ENCODE peak calls at places on chromosomes 1 and 21, in four cellular contexts. P is psoas muscle, O is adrenal gland, E is lung. Z is an unnamed sample.

GRCh38 chr1:185917646-185918045 is 183.5 kb downstream of the HMCN1 start:
- DNase-seq in P (no peak), O (peak; percentile 14), E (peak; percentile 33), Z (no peak)

GRCh38 chr1:32367912-32368635 is 5.7 kb downstream of the TSSK3 start:
- DNase-seq in P (no peak), O (no peak), E (no peak), Z (no peak)

GRCh38 chr1:115182012-115182715 is 92.9 kb upstream of the TSPAN2 start:
- DNase-seq in P (no peak), O (no peak), E (no peak), Z (no peak)

GRCh38 chr1:118257946-118258345 is 72.9 kb upstream of the SPAG17 start:
- DNase-seq in P (no peak), O (no peak), E (no peak), Z (no peak)

GRCh38 chr1:147084273-147085096 is 87.8 kb downstream of the PRKAB2 start:
- DNase-seq in P (peak; percentile 76), O (peak; percentile 74), E (peak; percentile 65), Z (peak; percentile 44)

GRCh38 chr1:190633488-190633887 is 155.8 kb upstream of the BRINP3 start:
- DNase-seq in P (no peak), O (no peak), E (no peak), Z (no peak)

GRCh38 chr21:16195896-16196443 is 466.2 kb downstream of the USP25 start:
- DNase-seq in P (no peak), O (no peak), E (no peak), Z (no peak)

GRCh38 chr1:108610073-108610472 is 50.2 kb downstream of the EEIG2 start:
- DNase-seq in P (no peak), O (no peak), E (peak; percentile 31), Z (no peak)

GRCh38 chr1:31764307-31765040 is at the start of gene ADGRB2:
- DNase-seq in P (peak; percentile 48), O (no peak), E (no peak), Z (no peak)

GRCh38 chr1:117573386-117574040 is 32.3 kb upstream of the TENT5C start:
- DNase-seq in P (no peak), O (peak; percentile 84), E (no peak), Z (no peak)

GRCh38 chr21:45726438-45726837 is 82.9 kb downstream of the PCBP3 start:
- DNase-seq in P (no peak), O (no peak), E (no peak), Z (no peak)

GRCh38 chr1:33429846-33430750 is 797 bp downstream of the PHC2 start:
- DNase-seq in P (peak; percentile 72), O (peak; percentile 53), E (peak; percentile 31), Z (peak; percentile 33)

GRCh38 chr1:211903490-211904260 is 73.1 kb upstream of the LPGAT1 start:
- DNase-seq in P (no peak), O (no peak), E (no peak), Z (no peak)
- H3K27ac ChIP-seq in P (no peak overlapping the region), O (no peak overlapping the region), E (no peak overlapping the region), Z (no peak overlapping the region)

GRCh38 chr1:26318338-26319064 is 743 bp downstream of the CD52 start:
- DNase-seq in P (no peak), O (peak; percentile 40), E (no peak), Z (peak; percentile 29)

GRCh38 chr1:26323382-26323781 is 5.6 kb downstream of the CD52 start:
- DNase-seq in P (no peak), O (no peak), E (no peak), Z (no peak)

GRCh38 chr1:26322042-26322331 is 4.2 kb downstream of the CD52 start:
- DNase-seq in P (no peak), O (no peak), E (no peak), Z (no peak)

GRCh38 chr1:26320896-26321295 is 3.1 kb downstream of the CD52 start:
- DNase-seq in P (no peak), O (no peak), E (no peak), Z (no peak)

GRCh38 chr1:26321315-26322041 is 3.7 kb downstream of the CD52 start:
- DNase-seq in P (peak; percentile 96), O (peak; percentile 92), E (peak; percentile 92), Z (peak; percentile 91)
- H3K4me1 ChIP-seq in P (peaks cover 4% of the 10 kb centered on the region), O (no peaks in the 10 kb centered on the region), E (no peaks in the 10 kb centered on the region), Z (peaks cover 16% of the 10 kb centered on the region)

GRCh38 chr1:21622466-21623315 is 46.5 kb downstream of the RAP1GAP start:
- DNase-seq in P (no peak), O (no peak), E (no peak), Z (peak; percentile 23)
- H3K4me3 ChIP-seq in P (no peak overlapping the region), O (no peak overlapping the region), E (no peak overlapping the region), Z (peak overlapping the region; percentile 49)

GRCh38 chr1:9164537-9164910 is 35.6 kb upstream of the GPR157 start:
- DNase-seq in P (no peak), O (no peak), E (no peak), Z (no peak)

GRCh38 chr1:9161963-9162362 is 33.1 kb upstream of the GPR157 start:
- DNase-seq in P (no peak), O (no peak), E (no peak), Z (no peak)

GRCh38 chr1:9164919-9165318 is 36.0 kb upstream of the GPR157 start:
- DNase-seq in P (no peak), O (no peak), E (no peak), Z (no peak)

GRCh38 chr1:9155879-9156278 is 27.0 kb upstream of the GPR157 start:
- DNase-seq in P (no peak), O (no peak), E (no peak), Z (no peak)

GRCh38 chr1:9160079-9160717 is 31.3 kb upstream of the GPR157 start:
- DNase-seq in P (no peak), O (no peak), E (no peak), Z (no peak)
- H3K27ac ChIP-seq in P (no peak overlapping the region), O (no peak overlapping the region), E (no peak overlapping the region), Z (no peak overlapping the region)

GRCh38 chr1:195064358-195064757 is 1543.9 kb downstream of the KCNT2 start:
- DNase-seq in P (no peak), O (no peak), E (no peak), Z (no peak)
- H3K4me1 ChIP-seq in P (no peaks in the 10 kb centered on the region), O (no peaks in the 10 kb centered on the region), E (no peaks in the 10 kb centered on the region), Z (no peaks in the 10 kb centered on the region)

GRCh38 chr1:50879137-50879536 is 80.9 kb downstream of the FAF1 start:
- DNase-seq in P (no peak), O (no peak), E (no peak), Z (no peak)

GRCh38 chr1:50878434-50878833 is 81.6 kb downstream of the FAF1 start:
- DNase-seq in P (no peak), O (no peak), E (no peak), Z (no peak)

DNA sequence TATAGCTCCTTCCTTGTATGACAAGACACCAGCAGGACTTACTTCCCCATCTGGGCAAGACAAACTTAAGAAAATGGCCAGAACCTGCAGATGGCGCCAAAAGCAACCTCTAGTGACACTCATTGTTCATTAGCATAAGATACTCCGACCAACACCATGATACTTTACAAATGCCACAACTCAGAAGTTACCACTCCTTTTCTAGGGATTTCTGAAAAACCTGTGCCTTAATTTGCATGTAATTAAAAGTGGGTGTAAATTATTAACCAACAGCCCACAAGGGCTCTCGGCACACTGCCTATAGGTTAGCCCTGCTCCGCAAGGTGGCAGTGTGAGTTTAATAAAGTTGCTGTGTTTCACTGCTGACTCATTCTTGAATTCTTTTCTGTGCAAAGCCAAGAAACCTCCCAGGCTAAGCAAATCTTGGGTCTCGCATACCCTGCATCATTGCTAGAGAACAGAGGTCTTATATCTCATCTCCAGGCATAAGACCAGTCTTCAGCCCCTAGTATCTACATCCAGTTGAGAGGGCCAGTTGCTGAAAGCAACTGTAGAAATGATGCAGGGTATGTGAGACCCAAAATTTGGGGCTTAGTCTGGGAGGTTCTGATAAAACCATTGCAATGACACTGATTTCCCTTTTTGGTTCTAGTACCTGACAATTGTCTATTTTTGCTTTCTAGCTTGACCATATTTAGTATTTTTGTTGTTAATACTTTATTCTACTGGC is 86.4 kb downstream of the FAF1 start:
- DNase-seq in P (no peak), O (peak; percentile 60), E (peak; percentile 56), Z (peak; percentile 26)
- H3K4me3 ChIP-seq in P (no peak overlapping the region), O (no peak overlapping the region), E (no peak overlapping the region), Z (peak overlapping the region; percentile 30)

GRCh38 chr1:110335265-110335664 is 3.9 kb upstream of the RBM15 start:
- DNase-seq in P (no peak), O (no peak), E (no peak), Z (no peak)
- H3K27ac ChIP-seq in P (no peak overlapping the region), O (no peak overlapping the region), E (no peak overlapping the region), Z (no peak overlapping the region)

GRCh38 chr21:14522689-14523088 is 23.4 kb downstream of the SAMSN1 start:
- DNase-seq in P (no peak), O (no peak), E (no peak), Z (no peak)

GRCh38 chr21:14526816-14527689 is 19.1 kb downstream of the SAMSN1 start:
- DNase-seq in P (no peak), O (no peak), E (no peak), Z (no peak)

GRCh38 chr21:14520535-14520934 is 25.6 kb downstream of the SAMSN1 start:
- DNase-seq in P (no peak), O (no peak), E (no peak), Z (no peak)

GRCh38 chr21:14526199-14526598 is 19.9 kb downstream of the SAMSN1 start:
- DNase-seq in P (no peak), O (no peak), E (no peak), Z (no peak)

GRCh38 chr21:14523234-14523633 is 22.9 kb downstream of the SAMSN1 start:
- DNase-seq in P (no peak), O (no peak), E (no peak), Z (no peak)
- H3K4me1 ChIP-seq in P (peaks cover 2% of the 10 kb centered on the region), O (no peaks in the 10 kb centered on the region), E (no peaks in the 10 kb centered on the region), Z (peaks cover 5% of the 10 kb centered on the region)